ENCODE peak calls at places on chromosomes 11 and 22, in four cellular contexts. One of them, this sample, is unnamed.

GRCh38 chr11:122791411-122791810 is 46.9 kb upstream of the CRTAM start:
- DNase-seq in GM23248: peak; percentile 45
- DNase-seq in Karpas-422: no peak
- DNase-seq in fibroblast of lung: peak; percentile 40
- DNase-seq in this sample: no peak

GRCh38 chr11:2421226-2421994 is 20.9 kb downstream of the TSSC4 start:
- DNase-seq in fibroblast of lung: no peak
- DNase-seq in Karpas-422: no peak
- DNase-seq in GM23248: no peak
- DNase-seq in this sample: no peak

GRCh38 chr11:105109855-105110750 is 29.5 kb downstream of the CARD18 start:
- DNase-seq in Karpas-422: no peak
- DNase-seq in fibroblast of lung: peak; percentile 53
- DNase-seq in GM23248: peak; percentile 62
- DNase-seq in this sample: peak; percentile 57

GRCh38 chr11:112025682-112026081 is 474 bp downstream of the DLAT start:
- DNase-seq in Karpas-422: no peak
- DNase-seq in fibroblast of lung: peak; percentile 19
- DNase-seq in GM23248: peak; percentile 53
- DNase-seq in this sample: peak; percentile 47

GRCh38 chr22:28716686-28717085 is 24.9 kb downstream of the CHEK2 start:
- DNase-seq in Karpas-422: no peak
- DNase-seq in GM23248: no peak
- DNase-seq in fibroblast of lung: peak; percentile 37
- DNase-seq in this sample: peak; percentile 34

GRCh38 chr11:68035266-68035876 is 3.5 kb upstream of the TCIRG1 start:
- DNase-seq in fibroblast of lung: no peak
- DNase-seq in GM23248: no peak
- DNase-seq in Karpas-422: no peak
- DNase-seq in this sample: no peak

GRCh38 chr22:40487663-40488249 is 117.4 kb downstream of the SGSM3 start:
- DNase-seq in Karpas-422: peak; percentile 79
- DNase-seq in fibroblast of lung: peak; percentile 61
- DNase-seq in GM23248: peak; percentile 58
- DNase-seq in this sample: peak; percentile 63

GRCh38 chr11:66136752-66137123 is 66.7 kb downstream of the PACS1 start:
- DNase-seq in Karpas-422: no peak
- DNase-seq in fibroblast of lung: peak; percentile 89
- DNase-seq in GM23248: peak; percentile 55
- DNase-seq in this sample: peak; percentile 20

GRCh38 chr11:123195182-123196059 is at the start of gene CLMP:
- DNase-seq in Karpas-422: no peak
- DNase-seq in fibroblast of lung: peak; percentile 82
- DNase-seq in GM23248: peak; percentile 89
- DNase-seq in this sample: peak; percentile 89

GRCh38 chr11:34640050-34640971 is 19.4 kb downstream of the EHF start:
- DNase-seq in GM23248: no peak
- DNase-seq in fibroblast of lung: peak; percentile 80
- DNase-seq in Karpas-422: no peak
- DNase-seq in this sample: peak; percentile 10

GRCh38 chr22:27995801-27996528 is 76.9 kb upstream of the PITPNB start:
- DNase-seq in GM23248: no peak
- DNase-seq in fibroblast of lung: no peak
- DNase-seq in Karpas-422: no peak
- DNase-seq in this sample: no peak

GRCh38 chr22:25362215-25362882 is 142.9 kb downstream of the CRYBB2 start:
- DNase-seq in Karpas-422: peak; percentile 83
- DNase-seq in fibroblast of lung: peak; percentile 42
- DNase-seq in GM23248: peak; percentile 62
- DNase-seq in this sample: peak; percentile 85

GRCh38 chr11:71447791-71448256 is 369 bp downstream of the DHCR7 start:
- DNase-seq in GM23248: peak; percentile 53
- DNase-seq in Karpas-422: peak; percentile 69
- DNase-seq in fibroblast of lung: no peak
- DNase-seq in this sample: peak; percentile 48

GRCh38 chr11:79480864-79481263 is 40.0 kb upstream of the TENM4 start:
- DNase-seq in GM23248: no peak
- DNase-seq in Karpas-422: no peak
- DNase-seq in fibroblast of lung: no peak
- DNase-seq in this sample: no peak

GRCh38 chr11:75786101-75786736 is 17.6 kb downstream of the DGAT2 start:
- DNase-seq in fibroblast of lung: no peak
- DNase-seq in Karpas-422: no peak
- DNase-seq in GM23248: no peak
- DNase-seq in this sample: no peak

GRCh38 chr11:44779736-44780520 is 53.2 kb downstream of the TSPAN18 start:
- DNase-seq in Karpas-422: no peak
- DNase-seq in GM23248: no peak
- DNase-seq in fibroblast of lung: no peak
- DNase-seq in this sample: no peak

GRCh38 chr22:39845522-39845921 is 48.0 kb downstream of the ENTHD1 start:
- DNase-seq in Karpas-422: no peak
- DNase-seq in fibroblast of lung: no peak
- DNase-seq in GM23248: no peak
- DNase-seq in this sample: no peak

GRCh38 chr11:79400717-79401330 is 40.0 kb downstream of the TENM4 start:
- DNase-seq in fibroblast of lung: peak; percentile 54
- DNase-seq in Karpas-422: peak; percentile 86
- DNase-seq in GM23248: peak; percentile 69
- DNase-seq in this sample: peak; percentile 14

GRCh38 chr11:65425971-65426838 is 3.6 kb downstream of the NEAT1 start:
- DNase-seq in GM23248: peak; percentile 88
- DNase-seq in fibroblast of lung: peak; percentile 89
- DNase-seq in Karpas-422: peak; percentile 90
- DNase-seq in this sample: peak; percentile 87

GRCh38 chr11:27934830-27935145 is 173.2 kb downstream of the KIF18A start:
- DNase-seq in GM23248: peak; percentile 96
- DNase-seq in Karpas-422: peak; percentile 4
- DNase-seq in fibroblast of lung: peak; percentile 90
- DNase-seq in this sample: peak; percentile 91

GRCh38 chr22:42959472-42960145 is 55.3 kb downstream of the PACSIN2 start:
- DNase-seq in fibroblast of lung: peak; percentile 77
- DNase-seq in GM23248: peak; percentile 29
- DNase-seq in Karpas-422: no peak
- DNase-seq in this sample: peak; percentile 61

GRCh38 chr11:79062814-79063762 is 377.7 kb downstream of the TENM4 start:
- DNase-seq in GM23248: peak; percentile 42
- DNase-seq in fibroblast of lung: no peak
- DNase-seq in Karpas-422: peak; percentile 46
- DNase-seq in this sample: peak; percentile 30

GRCh38 chr11:133134561-133135173 is 397.6 kb downstream of the OPCML start:
- DNase-seq in fibroblast of lung: peak; percentile 12
- DNase-seq in GM23248: peak; percentile 50
- DNase-seq in Karpas-422: peak; percentile 70
- DNase-seq in this sample: peak; percentile 1

GRCh38 chr11:106156290-106156937 is 79.0 kb downstream of the AASDHPPT start:
- DNase-seq in fibroblast of lung: peak; percentile 94
- DNase-seq in Karpas-422: peak; percentile 83
- DNase-seq in GM23248: peak; percentile 82
- DNase-seq in this sample: peak; percentile 92

GRCh38 chr22:24894220-24894975 is 52.1 kb downstream of the LHFPL7 start:
- DNase-seq in Karpas-422: no peak
- DNase-seq in fibroblast of lung: peak; percentile 97
- DNase-seq in GM23248: peak; percentile 96
- DNase-seq in this sample: peak; percentile 60

GRCh38 chr11:36475192-36475591 is 34.9 kb downstream of the TRAF6 start:
- DNase-seq in GM23248: peak; percentile 34
- DNase-seq in Karpas-422: no peak
- DNase-seq in fibroblast of lung: no peak
- DNase-seq in this sample: peak; percentile 18

GRCh38 chr22:49934144-49934890 is 15.9 kb downstream of the CRELD2 start:
- DNase-seq in GM23248: peak; percentile 62
- DNase-seq in Karpas-422: no peak
- DNase-seq in fibroblast of lung: peak; percentile 47
- DNase-seq in this sample: peak; percentile 19

GRCh38 chr11:118610220-118610772 is 2.9 kb downstream of the PHLDB1 start:
- DNase-seq in GM23248: peak; percentile 47
- DNase-seq in Karpas-422: no peak
- DNase-seq in fibroblast of lung: no peak
- DNase-seq in this sample: peak; percentile 16
- H3K9ac ChIP-seq in GM23248: peak overlapping the region; percentile 99
- H3K9ac ChIP-seq in Karpas-422: no peak overlapping the region
- H3K9ac ChIP-seq in fibroblast of lung: peak overlapping the region; percentile 99
- H3K9ac ChIP-seq in this sample: peak overlapping the region; percentile 98

GRCh38 chr11:19513253-19513652 is 199.4 kb upstream of the NAV2 start:
- DNase-seq in GM23248: no peak
- DNase-seq in fibroblast of lung: no peak
- DNase-seq in Karpas-422: no peak
- DNase-seq in this sample: no peak
- H3K27me3 ChIP-seq in GM23248: no peaks in the 10 kb centered on the region
- H3K27me3 ChIP-seq in fibroblast of lung: peaks cover 6% of the 10 kb centered on the region
- H3K27me3 ChIP-seq in Karpas-422: no peaks in the 10 kb centered on the region
- H3K27me3 ChIP-seq in this sample: no peaks in the 10 kb centered on the region

DNA sequence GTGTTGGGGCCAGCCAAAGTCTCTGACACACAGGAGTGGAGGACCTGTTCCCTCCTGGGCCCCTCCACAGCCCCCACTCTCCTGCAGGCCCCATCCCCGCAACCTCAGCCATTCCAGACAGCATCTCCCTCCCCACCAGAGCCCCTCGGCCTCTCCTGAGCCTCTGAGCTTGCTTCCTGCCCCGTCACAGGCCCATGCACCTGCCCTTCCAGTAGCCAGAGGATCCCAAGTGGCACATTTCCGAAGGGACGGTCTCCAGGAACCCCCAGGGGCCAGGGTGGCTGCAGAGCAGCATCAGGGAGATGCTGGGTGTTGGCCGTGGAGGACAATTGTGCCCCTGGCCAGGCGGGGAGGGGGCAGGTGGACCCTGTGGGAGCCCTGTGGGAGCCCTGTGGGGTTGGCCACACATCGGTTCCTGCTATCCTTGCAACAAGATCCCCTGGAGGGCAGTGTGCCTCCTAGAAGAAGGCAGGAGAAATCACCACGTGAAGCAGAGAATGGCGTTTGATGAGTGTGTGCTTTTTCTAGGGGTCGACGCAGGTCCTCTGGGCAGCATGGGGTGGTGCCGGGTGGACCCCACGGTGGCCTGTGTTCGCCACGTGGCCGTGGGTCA is 45.3 kb upstream of the PPARA start:
- DNase-seq in GM23248: peak; percentile 59
- DNase-seq in Karpas-422: no peak
- DNase-seq in fibroblast of lung: no peak
- DNase-seq in this sample: no peak
- H3K9ac ChIP-seq in GM23248: peak overlapping the region; percentile 64
- H3K9ac ChIP-seq in Karpas-422: no peak overlapping the region
- H3K9ac ChIP-seq in fibroblast of lung: peak overlapping the region; percentile 5
- H3K9ac ChIP-seq in this sample: peak overlapping the region; percentile 72

DNA sequence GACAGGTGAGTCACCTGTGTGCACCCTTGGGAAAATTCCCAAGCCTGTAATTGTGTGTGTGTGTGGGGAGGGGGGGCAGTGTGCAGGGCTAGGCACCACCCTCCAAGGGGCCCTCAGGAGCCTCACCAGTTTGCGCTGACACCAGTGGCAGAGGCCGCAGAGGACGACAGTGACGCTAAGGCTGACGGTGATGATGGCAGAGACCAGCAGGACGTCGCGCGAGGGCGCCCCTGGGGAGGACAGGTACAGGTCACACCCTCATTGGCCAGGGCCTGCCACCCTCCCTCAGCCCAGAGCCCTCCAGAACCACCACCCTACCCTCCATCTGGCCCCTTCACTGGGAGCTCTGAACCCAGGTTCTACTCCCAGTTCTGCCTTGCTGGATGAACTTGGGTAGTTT is 24.9 kb downstream of the SYT7 start:
- DNase-seq in Karpas-422: no peak
- DNase-seq in GM23248: no peak
- DNase-seq in fibroblast of lung: no peak
- DNase-seq in this sample: no peak
- H3K27me3 ChIP-seq in Karpas-422: no peaks in the 10 kb centered on the region
- H3K27me3 ChIP-seq in GM23248: peaks cover 19% of the 10 kb centered on the region
- H3K27me3 ChIP-seq in fibroblast of lung: peaks cover 46% of the 10 kb centered on the region
- H3K27me3 ChIP-seq in this sample: peaks cover 51% of the 10 kb centered on the region

DNA sequence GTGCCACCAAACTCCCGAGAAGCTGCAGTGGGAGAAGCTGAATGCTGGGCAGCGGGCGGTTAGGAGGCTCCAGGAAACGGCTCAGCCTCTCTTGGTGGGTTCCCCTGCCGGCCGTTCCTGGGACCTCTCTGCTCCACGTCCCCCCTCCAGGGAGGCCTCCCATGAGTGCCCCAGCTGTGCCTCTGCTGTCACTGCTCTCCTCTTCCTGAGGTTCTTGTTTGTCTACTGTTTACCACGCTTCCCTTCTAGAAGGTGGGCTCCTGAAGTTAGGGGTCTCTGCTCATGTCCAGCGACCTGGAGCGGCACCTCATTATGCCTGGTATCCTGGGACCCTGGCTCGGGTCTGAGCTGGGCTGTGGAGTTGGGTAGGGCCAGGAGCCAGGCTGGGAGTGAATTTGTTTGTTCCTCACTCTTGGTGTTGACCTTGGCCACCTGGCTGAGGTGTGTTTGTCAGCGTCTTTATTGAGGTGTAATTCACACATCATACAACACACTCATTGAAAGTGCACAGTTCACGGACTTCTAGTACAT is 37.8 kb upstream of the GRAMD4 start:
- DNase-seq in GM23248: no peak
- DNase-seq in Karpas-422: no peak
- DNase-seq in fibroblast of lung: no peak
- DNase-seq in this sample: no peak
- H3K9ac ChIP-seq in GM23248: no peak overlapping the region
- H3K9ac ChIP-seq in Karpas-422: no peak overlapping the region
- H3K9ac ChIP-seq in fibroblast of lung: no peak overlapping the region
- H3K9ac ChIP-seq in this sample: no peak overlapping the region

GRCh38 chr22:35761037-35761436 is 43.4 kb downstream of the APOL5 start:
- DNase-seq in Karpas-422: peak; percentile 61
- DNase-seq in GM23248: peak; percentile 29
- DNase-seq in fibroblast of lung: peak; percentile 45
- DNase-seq in this sample: no peak

GRCh38 chr22:35752833-35753189 is 35.1 kb downstream of the APOL5 start:
- DNase-seq in GM23248: peak; percentile 21
- DNase-seq in Karpas-422: no peak
- DNase-seq in fibroblast of lung: no peak
- DNase-seq in this sample: peak; percentile 31

GRCh38 chr22:35758394-35758793 is 40.7 kb downstream of the APOL5 start:
- DNase-seq in GM23248: no peak
- DNase-seq in fibroblast of lung: no peak
- DNase-seq in Karpas-422: no peak
- DNase-seq in this sample: no peak

GRCh38 chr22:35754761-35755160 is 37.1 kb downstream of the APOL5 start:
- DNase-seq in Karpas-422: no peak
- DNase-seq in fibroblast of lung: no peak
- DNase-seq in GM23248: no peak
- DNase-seq in this sample: no peak

DNA sequence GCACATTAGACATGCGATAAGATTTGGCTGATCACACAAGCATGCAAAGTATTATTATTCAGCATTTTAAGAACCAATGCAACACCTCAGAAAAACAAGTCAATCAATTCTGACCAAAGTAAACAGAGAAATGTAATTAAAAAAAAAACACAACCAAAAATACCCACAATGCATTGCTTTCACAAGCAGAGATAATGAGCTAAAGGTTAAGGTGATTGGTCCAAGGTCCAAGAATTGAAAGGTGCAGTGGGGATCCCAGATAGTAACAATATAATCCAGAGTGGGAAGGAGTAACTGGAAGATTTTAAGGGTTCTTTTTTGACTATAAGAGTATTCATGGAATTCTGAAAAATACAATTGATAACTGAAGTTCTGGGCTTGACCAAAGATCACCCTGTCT is 39.0 kb downstream of the APOL5 start:
- DNase-seq in GM23248: no peak
- DNase-seq in Karpas-422: no peak
- DNase-seq in fibroblast of lung: no peak
- DNase-seq in this sample: no peak
- H3K27me3 ChIP-seq in GM23248: no peaks in the 10 kb centered on the region
- H3K27me3 ChIP-seq in Karpas-422: no peaks in the 10 kb centered on the region
- H3K27me3 ChIP-seq in fibroblast of lung: no peaks in the 10 kb centered on the region
- H3K27me3 ChIP-seq in this sample: no peaks in the 10 kb centered on the region

GRCh38 chr11:60455531-60456042 is at the start of gene MS4A1:
- DNase-seq in GM23248: no peak
- DNase-seq in fibroblast of lung: no peak
- DNase-seq in Karpas-422: peak; percentile 99
- DNase-seq in this sample: no peak
- H3K9ac ChIP-seq in GM23248: no peak within 1 kb of the TSS
- H3K9ac ChIP-seq in fibroblast of lung: no peak within 1 kb of the TSS
- H3K9ac ChIP-seq in Karpas-422: peak within 1 kb of the TSS; percentile 75
- H3K9ac ChIP-seq in this sample: no peak within 1 kb of the TSS